ENCODE peak calls at places on chromosomes 3 and 15, in seven cellular contexts. One of them, this sample, is unnamed.

GRCh38 chr3:133851266-133851906 is 44.3 kb downstream of the RAB6B start:
- DNase-seq in PC-9: no peak
- DNase-seq in neural progenitor cell: no peak
- DNase-seq in PC-3: no peak
- DNase-seq in SK-N-SH: no peak
- DNase-seq in GM23248: no peak
- DNase-seq in GM23338: no peak
- DNase-seq in this sample: no peak

GRCh38 chr15:31365655-31366127 is 39.1 kb downstream of the KLF13 start:
- DNase-seq in PC-9: no peak
- DNase-seq in neural progenitor cell: peak; percentile 82
- DNase-seq in PC-3: no peak
- DNase-seq in SK-N-SH: peak; percentile 78
- DNase-seq in GM23248: peak; percentile 96
- DNase-seq in GM23338: peak; percentile 92
- DNase-seq in this sample: no peak

GRCh38 chr15:69482686-69483256 is 30.2 kb downstream of the RPLP1 start:
- DNase-seq in PC-9: peak; percentile 64
- DNase-seq in neural progenitor cell: no peak
- DNase-seq in PC-3: peak; percentile 54
- DNase-seq in SK-N-SH: no peak
- DNase-seq in GM23248: no peak
- DNase-seq in GM23338: no peak
- DNase-seq in this sample: no peak

GRCh38 chr15:38610748-38611147 is 46.1 kb upstream of the RASGRP1 start:
- DNase-seq in PC-9: no peak
- DNase-seq in neural progenitor cell: no peak
- DNase-seq in PC-3: no peak
- DNase-seq in SK-N-SH: no peak
- DNase-seq in GM23248: no peak
- DNase-seq in GM23338: no peak
- DNase-seq in this sample: no peak

GRCh38 chr3:149276621-149277020 is 55.0 kb upstream of the CP start:
- DNase-seq in PC-9: no peak
- DNase-seq in neural progenitor cell: no peak
- DNase-seq in PC-3: no peak
- DNase-seq in SK-N-SH: no peak
- DNase-seq in GM23248: no peak
- DNase-seq in GM23338: no peak
- DNase-seq in this sample: no peak

GRCh38 chr15:78635346-78635745 is 5.7 kb downstream of the CHRNB4 start:
- DNase-seq in PC-9: no peak
- DNase-seq in neural progenitor cell: no peak
- DNase-seq in PC-3: no peak
- DNase-seq in SK-N-SH: no peak
- DNase-seq in GM23248: no peak
- DNase-seq in GM23338: no peak
- DNase-seq in this sample: no peak

GRCh38 chr3:141367038-141367730 is 1.1 kb upstream of the ZBTB38 start:
- DNase-seq in PC-9: no peak
- DNase-seq in neural progenitor cell: no peak
- DNase-seq in PC-3: peak; percentile 91
- DNase-seq in SK-N-SH: no peak
- DNase-seq in GM23248: peak; percentile 99
- DNase-seq in GM23338: no peak
- DNase-seq in this sample: no peak

GRCh38 chr15:45254405-45255293 is 2.6 kb downstream of the SLC28A2 start:
- DNase-seq in PC-9: no peak
- DNase-seq in neural progenitor cell: no peak
- DNase-seq in PC-3: peak; percentile 79
- DNase-seq in SK-N-SH: no peak
- DNase-seq in GM23248: peak; percentile 50
- DNase-seq in GM23338: no peak
- DNase-seq in this sample: no peak

GRCh38 chr3:86840814-86841213 is 150.1 kb downstream of the VGLL3 start:
- DNase-seq in PC-9: no peak
- DNase-seq in neural progenitor cell: no peak
- DNase-seq in PC-3: no peak
- DNase-seq in SK-N-SH: no peak
- DNase-seq in GM23248: no peak
- DNase-seq in GM23338: no peak
- DNase-seq in this sample: no peak

GRCh38 chr3:105984837-105985236 is 116.0 kb upstream of the CBLB start:
- DNase-seq in PC-9: no peak
- DNase-seq in neural progenitor cell: no peak
- DNase-seq in PC-3: no peak
- DNase-seq in SK-N-SH: no peak
- DNase-seq in GM23248: no peak
- DNase-seq in GM23338: no peak
- DNase-seq in this sample: no peak

GRCh38 chr15:40693904-40694705 is 869 bp upstream of the RAD51 start:
- DNase-seq in PC-9: no peak
- DNase-seq in neural progenitor cell: no peak
- DNase-seq in PC-3: peak; percentile 6
- DNase-seq in SK-N-SH: no peak
- DNase-seq in GM23248: peak; percentile 39
- DNase-seq in GM23338: no peak
- DNase-seq in this sample: peak; percentile 29

GRCh38 chr3:113079532-113079931 is 88.7 kb downstream of the GTPBP8 start:
- DNase-seq in PC-9: no peak
- DNase-seq in neural progenitor cell: no peak
- DNase-seq in PC-3: no peak
- DNase-seq in SK-N-SH: no peak
- DNase-seq in GM23248: no peak
- DNase-seq in GM23338: no peak
- DNase-seq in this sample: peak; percentile 30

GRCh38 chr3:181726351-181727121 is 14.8 kb downstream of the SOX2 start:
- DNase-seq in PC-9: no peak
- DNase-seq in neural progenitor cell: peak; percentile 94
- DNase-seq in PC-3: no peak
- DNase-seq in SK-N-SH: no peak
- DNase-seq in GM23248: no peak
- DNase-seq in GM23338: peak; percentile 89
- DNase-seq in this sample: peak; percentile 67

GRCh38 chr15:43204016-43204901 is 16.6 kb downstream of the EPB42 start:
- DNase-seq in PC-9: no peak
- DNase-seq in neural progenitor cell: peak; percentile 71
- DNase-seq in PC-3: peak; percentile 73
- DNase-seq in SK-N-SH: peak; percentile 70
- DNase-seq in GM23248: peak; percentile 86
- DNase-seq in GM23338: peak; percentile 89
- DNase-seq in this sample: peak; percentile 39

GRCh38 chr15:75182187-75183131 is 19.2 kb upstream of the C15orf39 start:
- DNase-seq in PC-9: no peak
- DNase-seq in neural progenitor cell: no peak
- DNase-seq in PC-3: no peak
- DNase-seq in SK-N-SH: no peak
- DNase-seq in GM23248: peak; percentile 44
- DNase-seq in GM23338: peak; percentile 54
- DNase-seq in this sample: no peak

GRCh38 chr3:188840290-188840689 is 331.5 kb upstream of the TPRG1 start:
- DNase-seq in PC-9: no peak
- DNase-seq in neural progenitor cell: no peak
- DNase-seq in PC-3: no peak
- DNase-seq in SK-N-SH: no peak
- DNase-seq in GM23248: no peak
- DNase-seq in GM23338: no peak
- DNase-seq in this sample: no peak

GRCh38 chr15:71203573-71204444 is 88.5 kb downstream of the THSD4 start:
- DNase-seq in PC-9: no peak
- DNase-seq in neural progenitor cell: peak; percentile 43
- DNase-seq in PC-3: no peak
- DNase-seq in SK-N-SH: no peak
- DNase-seq in GM23248: peak; percentile 53
- DNase-seq in GM23338: peak; percentile 91
- DNase-seq in this sample: no peak

GRCh38 chr3:41507336-41508062 is 308.2 kb downstream of the CTNNB1 start:
- DNase-seq in PC-9: no peak
- DNase-seq in neural progenitor cell: no peak
- DNase-seq in PC-3: no peak
- DNase-seq in SK-N-SH: no peak
- DNase-seq in GM23248: no peak
- DNase-seq in GM23338: peak; percentile 16
- DNase-seq in this sample: no peak

DNA sequence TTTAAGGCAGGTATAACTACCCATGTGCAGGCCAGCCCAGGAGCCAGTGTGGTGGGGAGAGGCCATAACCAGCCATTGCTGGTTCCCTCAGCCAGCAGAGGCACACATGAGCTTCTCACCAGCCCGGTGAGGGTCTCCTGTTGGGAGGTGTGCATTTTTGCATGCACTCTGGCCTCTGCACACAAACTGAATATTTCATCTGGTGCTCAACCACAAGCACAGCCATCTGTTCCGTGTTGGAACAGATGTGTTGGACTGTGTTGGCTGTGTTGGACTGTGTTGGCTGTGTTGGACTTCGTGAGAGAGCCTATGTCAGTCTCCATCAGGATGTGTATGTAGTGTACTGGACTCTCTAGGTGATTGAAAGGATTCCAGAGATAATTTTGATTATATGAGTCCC is 67.2 kb downstream of the RPL39L start:
- DNase-seq in PC-9: no peak
- DNase-seq in neural progenitor cell: no peak
- DNase-seq in PC-3: no peak
- DNase-seq in SK-N-SH: no peak
- DNase-seq in GM23248: no peak
- DNase-seq in GM23338: no peak
- DNase-seq in this sample: peak; percentile 80
- H3F3A ChIP-seq in PC-9: no peaks in the 10 kb centered on the region
- H3F3A ChIP-seq in neural progenitor cell: no peaks in the 10 kb centered on the region
- H3F3A ChIP-seq in PC-3: no peaks in the 10 kb centered on the region
- H3F3A ChIP-seq in SK-N-SH: no peaks in the 10 kb centered on the region
- H3F3A ChIP-seq in GM23248: no peaks in the 10 kb centered on the region
- H3F3A ChIP-seq in GM23338: peaks cover 2% of the 10 kb centered on the region
- H3F3A ChIP-seq in this sample: peaks cover 35% of the 10 kb centered on the region

DNA sequence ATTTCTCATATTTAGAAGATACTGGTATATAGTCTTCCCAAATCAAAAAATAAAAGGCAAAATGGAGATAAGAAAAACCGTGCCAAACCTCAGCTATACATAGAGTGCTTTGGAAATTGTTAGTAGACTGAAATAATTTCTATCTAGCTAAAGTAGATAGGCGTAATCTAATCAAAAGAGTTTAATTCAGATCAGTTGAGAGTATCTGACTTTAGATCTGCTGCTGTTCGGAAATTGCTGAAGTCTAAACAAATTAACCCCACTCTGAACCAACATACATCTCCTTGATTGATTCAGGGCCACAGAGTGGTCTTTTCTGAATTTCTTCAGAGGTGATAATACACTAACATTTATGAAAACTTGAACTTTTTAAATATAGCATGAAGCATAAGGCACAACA is 40.1 kb downstream of the MAP3K13 start:
- DNase-seq in PC-9: no peak
- DNase-seq in neural progenitor cell: no peak
- DNase-seq in PC-3: no peak
- DNase-seq in SK-N-SH: peak; percentile 42
- DNase-seq in GM23248: no peak
- DNase-seq in GM23338: no peak
- DNase-seq in this sample: no peak
- H3K4me3 ChIP-seq in PC-9: no peak overlapping the region
- H3K4me3 ChIP-seq in neural progenitor cell: no peak overlapping the region
- H3K4me3 ChIP-seq in PC-3: no peak overlapping the region
- H3K4me3 ChIP-seq in SK-N-SH: no peak overlapping the region
- H3K4me3 ChIP-seq in GM23248: no peak overlapping the region
- H3K4me3 ChIP-seq in GM23338: no peak overlapping the region
- H3K4me3 ChIP-seq in this sample: no peak overlapping the region

DNA sequence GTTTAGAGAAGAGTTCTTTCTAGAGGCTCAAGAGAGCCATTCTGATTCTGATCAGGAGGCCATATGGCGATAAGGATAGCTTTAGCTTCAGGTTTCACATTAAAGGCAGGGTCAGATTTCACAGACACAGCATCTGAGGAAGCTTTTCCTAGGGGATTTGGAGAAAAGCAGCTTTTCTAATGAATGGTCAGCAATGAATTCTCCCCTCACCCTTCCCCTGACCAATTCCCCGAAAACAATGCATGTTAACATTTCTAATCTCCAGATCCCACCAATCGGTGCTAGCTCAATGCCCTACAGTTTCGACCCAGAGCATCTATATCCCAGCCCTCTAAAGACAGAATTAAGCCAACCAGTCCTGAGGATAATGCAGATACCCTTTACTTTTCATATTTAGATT is 9.8 kb downstream of the AGBL1 start:
- DNase-seq in PC-9: no peak
- DNase-seq in neural progenitor cell: peak; percentile 86
- DNase-seq in PC-3: no peak
- DNase-seq in SK-N-SH: no peak
- DNase-seq in GM23248: no peak
- DNase-seq in GM23338: peak; percentile 39
- DNase-seq in this sample: no peak
- H3F3A ChIP-seq in PC-9: no peaks in the 10 kb centered on the region
- H3F3A ChIP-seq in neural progenitor cell: peaks cover 37% of the 10 kb centered on the region
- H3F3A ChIP-seq in PC-3: no peaks in the 10 kb centered on the region
- H3F3A ChIP-seq in SK-N-SH: no peaks in the 10 kb centered on the region
- H3F3A ChIP-seq in GM23248: no peaks in the 10 kb centered on the region
- H3F3A ChIP-seq in GM23338: no peaks in the 10 kb centered on the region
- H3F3A ChIP-seq in this sample: no peaks in the 10 kb centered on the region

GRCh38 chr3:128499724-128500275 is 6.8 kb upstream of the GATA2 start:
- DNase-seq in PC-9: no peak
- DNase-seq in neural progenitor cell: no peak
- DNase-seq in PC-3: peak; percentile 53
- DNase-seq in SK-N-SH: no peak
- DNase-seq in GM23248: peak; percentile 52
- DNase-seq in GM23338: no peak
- DNase-seq in this sample: no peak

GRCh38 chr3:128497305-128498126 is 4.5 kb upstream of the GATA2 start:
- DNase-seq in PC-9: peak; percentile 59
- DNase-seq in neural progenitor cell: peak; percentile 90
- DNase-seq in PC-3: peak; percentile 62
- DNase-seq in SK-N-SH: peak; percentile 95
- DNase-seq in GM23248: peak; percentile 81
- DNase-seq in GM23338: peak; percentile 84
- DNase-seq in this sample: peak; percentile 44

GRCh38 chr3:128498901-128499530 is 6.0 kb upstream of the GATA2 start:
- DNase-seq in PC-9: no peak
- DNase-seq in neural progenitor cell: no peak
- DNase-seq in PC-3: no peak
- DNase-seq in SK-N-SH: no peak
- DNase-seq in GM23248: no peak
- DNase-seq in GM23338: no peak
- DNase-seq in this sample: no peak

GRCh38 chr3:128496602-128497304 is 3.8 kb upstream of the GATA2 start:
- DNase-seq in PC-9: no peak
- DNase-seq in neural progenitor cell: peak; percentile 58
- DNase-seq in PC-3: no peak
- DNase-seq in SK-N-SH: peak; percentile 73
- DNase-seq in GM23248: peak; percentile 79
- DNase-seq in GM23338: peak; percentile 63
- DNase-seq in this sample: no peak

DNA sequence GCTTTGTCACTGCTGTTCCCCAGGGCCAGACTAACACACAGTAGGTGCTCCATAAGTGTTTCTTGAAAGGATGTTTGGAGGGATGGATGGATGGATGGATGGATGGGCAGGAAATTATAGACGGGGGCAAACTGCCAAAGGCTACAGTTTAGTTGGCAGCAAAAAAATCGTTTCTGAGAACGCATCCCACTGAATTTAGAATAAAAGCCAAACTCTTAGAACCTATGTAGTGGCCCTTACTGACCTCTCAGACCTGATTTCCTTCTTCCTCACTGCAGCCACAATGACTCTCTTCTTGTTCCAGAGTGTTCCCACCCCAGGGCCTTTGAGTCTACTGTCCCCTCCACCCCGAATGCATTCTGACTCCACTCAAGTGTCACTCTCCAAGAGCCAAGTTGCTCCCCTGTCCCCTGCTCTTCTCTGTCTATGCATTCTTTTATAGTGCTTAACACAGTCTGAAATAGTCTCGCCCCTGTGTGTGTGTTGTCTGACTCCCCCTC is 5.2 kb upstream of the GATA2 start:
- DNase-seq in PC-9: no peak
- DNase-seq in neural progenitor cell: no peak
- DNase-seq in PC-3: no peak
- DNase-seq in SK-N-SH: no peak
- DNase-seq in GM23248: no peak
- DNase-seq in GM23338: no peak
- DNase-seq in this sample: no peak
- H3K4me3 ChIP-seq in PC-9: no peak overlapping the region
- H3K4me3 ChIP-seq in neural progenitor cell: peak overlapping the region; percentile 68
- H3K4me3 ChIP-seq in PC-3: no peak overlapping the region
- H3K4me3 ChIP-seq in SK-N-SH: peak overlapping the region; percentile 29
- H3K4me3 ChIP-seq in GM23248: peak overlapping the region; percentile 66
- H3K4me3 ChIP-seq in GM23338: no peak overlapping the region
- H3K4me3 ChIP-seq in this sample: no peak overlapping the region

This sample was measured in MM.1S.